ENCODE peak calls at places on chromosomes 13 and 19, in eight cellular contexts. W is WTC11; Z is activated CD4-positive, alpha-beta T cell treated with anti-CD3 and anti-CD28 coated beads, Interleukin-2, amount 50 U/mL, for 24 hours; F is AG09319; P is T-cell; Y is fibroblast of lung; R is activated CD4-positive, CD25-positive, alpha-beta regulatory T cell treated with anti-CD3 and anti-CD28 coated beads, Interleukin-2, amount 50 U/mL, for 16 hours; U is non-pigmented ciliary epithelial cell. L is an unnamed sample.

GRCh38 chr19:29795461-29795860 is 16.3 kb upstream of the CCNE1 start:
- DNase-seq in R (no peak), Y (no peak), Z (no peak), F (no peak), P (no peak), W (no peak), U (no peak), L (no peak)

GRCh38 chr19:16197622-16198362 is at the start of gene AP1M1:
- DNase-seq in F (peak), W (peak), Y (peak), U (peak), P (peak), R (peak), Z (peak), L (peak)

GRCh38 chr19:13461536-13461935 is 44.7 kb downstream of the CACNA1A start:
- DNase-seq in R (no peak), F (no peak), P (no peak), W (peak), Z (no peak), Y (no peak), U (no peak), L (peak)

GRCh38 chr13:36819811-36820140 is 754 bp downstream of the RFXAP start:
- DNase-seq in F (no peak), Y (peak), P (peak), Z (no peak), R (no peak), U (no peak), W (peak), L (no peak)

GRCh38 chr13:105627270-105627669 is 908.2 kb downstream of the EFNB2 start:
- DNase-seq in Z (no peak), P (no peak), F (no peak), R (no peak), U (no peak), W (no peak), Y (peak), L (no peak)

GRCh38 chr13:34591801-34592454 is 350.1 kb upstream of the NBEA start:
- DNase-seq in W (no peak), Y (no peak), F (no peak), R (no peak), U (no peak), Z (no peak), P (no peak), L (no peak)

GRCh38 chr13:27338207-27338606 is 67.6 kb downstream of the RASL11A start:
- DNase-seq in W (no peak), Y (no peak), U (no peak), Z (no peak), F (no peak), R (no peak), P (no peak), L (no peak)

GRCh38 chr19:2274937-2275535 is 6.9 kb downstream of the PEAK3 start:
- DNase-seq in W (peak), Z (no peak), Y (peak), P (peak), F (no peak), U (no peak), R (no peak), L (no peak)

GRCh38 chr13:112341976-112342735 is 34.0 kb upstream of the SPACA7 start:
- DNase-seq in Z (no peak), U (no peak), W (no peak), R (no peak), Y (no peak), F (no peak), P (no peak), L (no peak)

GRCh38 chr19:33685541-33685940 is 63.8 kb downstream of the CHST8 start:
- DNase-seq in P (no peak), Z (no peak), Y (no peak), F (no peak), R (no peak), W (peak), U (no peak), L (no peak)

GRCh38 chr19:49938662-49939061 is 9.4 kb upstream of the NUP62 start:
- DNase-seq in Z (no peak), W (no peak), R (no peak), U (no peak), F (no peak), P (no peak), Y (no peak), L (no peak)

GRCh38 chr13:97413694-97414093 is 20.3 kb upstream of the RAP2A start:
- DNase-seq in P (no peak), Y (no peak), R (no peak), F (no peak), W (no peak), Z (no peak), U (no peak), L (no peak)

GRCh38 chr19:55446060-55446459 is 3.0 kb upstream of the SHISA7 start:
- DNase-seq in P (no peak), U (no peak), W (no peak), Y (no peak), F (no peak), Z (no peak), R (no peak), L (no peak)

GRCh38 chr13:49606747-49607648 is 21.3 kb upstream of the ARL11 start:
- DNase-seq in Y (peak), U (peak), F (peak), R (peak), P (peak), W (peak), Z (peak), L (peak)

GRCh38 chr13:80083516-80084085 is 257.3 kb downstream of the SPRY2 start:
- DNase-seq in Y (no peak), W (no peak), R (no peak), P (no peak), Z (no peak), F (no peak), U (no peak), L (no peak)

GRCh38 chr13:33383724-33384577 is 98.4 kb upstream of the STARD13 start:
- DNase-seq in Z (no peak), R (no peak), F (no peak), P (no peak), U (no peak), Y (peak), W (no peak), L (no peak)

GRCh38 chr13:88107486-88108044 is 436.4 kb downstream of the SLITRK5 start:
- DNase-seq in Y (no peak), U (no peak), W (no peak), Z (no peak), R (no peak), F (no peak), P (no peak), L (no peak)

GRCh38 chr13:110387451-110388140 is 80.5 kb downstream of the COL4A2 start:
- DNase-seq in Y (peak), U (no peak), R (no peak), W (peak), F (no peak), P (no peak), Z (no peak), L (no peak)

GRCh38 chr13:113552079-113552478 is 32.5 kb upstream of the TFDP1 start:
- DNase-seq in W (no peak), Y (no peak), F (no peak), P (no peak), U (no peak), R (no peak), Z (no peak), L (peak)

GRCh38 chr13:95660981-95661581 is 15.9 kb upstream of the DNAJC3 start:
- DNase-seq in P (no peak), W (no peak), Z (no peak), Y (peak), U (no peak), R (no peak), F (no peak), L (no peak)

GRCh38 chr19:39846678-39847486 is 703 bp upstream of the FBL start:
- DNase-seq in Y (no peak), W (no peak), P (no peak), R (no peak), U (no peak), Z (no peak), F (no peak), L (no peak)

GRCh38 chr19:54211214-54211613 is 10.6 kb downstream of the RPS9 start:
- DNase-seq in W (no peak), F (no peak), U (no peak), Z (no peak), P (no peak), R (no peak), Y (no peak), L (no peak)

GRCh38 chr13:51689597-51689996 is 105.3 kb downstream of the WDFY2 start:
- DNase-seq in F (no peak), Y (no peak), Z (no peak), W (no peak), U (no peak), P (no peak), R (no peak), L (no peak)

GRCh38 chr19:5547881-5548280 is 19.9 kb downstream of the TINCR start:
- DNase-seq in P (peak), Z (no peak), R (no peak), Y (peak), U (no peak), F (no peak), W (peak), L (no peak)

GRCh38 chr19:17076539-17076919 is 952 bp downstream of the MYO9B start:
- DNase-seq in Z (no peak), U (no peak), P (no peak), R (no peak), F (no peak), Y (no peak), W (no peak), L (no peak)

GRCh38 chr13:110279684-110280083 is 27.3 kb downstream of the COL4A1 start:
- DNase-seq in Y (no peak), U (no peak), P (no peak), Z (no peak), R (no peak), W (no peak), F (no peak), L (no peak)

GRCh38 chr19:15284091-15284490 is 48.2 kb downstream of the BRD4 start:
- DNase-seq in Y (no peak), W (no peak), F (no peak), R (no peak), U (no peak), P (no peak), Z (no peak), L (no peak)

GRCh38 chr19:55549500-55550320 is 4.4 kb upstream of the SBK3 start:
- DNase-seq in Z (no peak), F (peak), W (peak), U (peak), R (no peak), Y (peak), P (no peak), L (peak)

GRCh38 chr19:2126879-2127518 is 24.4 kb downstream of the AP3D1 start:
- DNase-seq in F (no peak), U (no peak), Z (no peak), Y (no peak), W (no peak), P (no peak), R (no peak), L (no peak)